ENCODE peak calls at places on chromosomes 5 and 9, in nine cellular contexts. One of them, this sample, is unnamed.

GRCh38 chr9:105290401-105290800 is 46.0 kb downstream of the SLC44A1 start:
- DNase-seq in astrocyte: peak; percentile 33
- DNase-seq in IMR-90: peak; percentile 55
- DNase-seq in GM12878: no peak
- DNase-seq in MM.1S: no peak
- DNase-seq in GM23248: peak; percentile 66
- DNase-seq in SK-N-SH: no peak
- DNase-seq in DND-41: no peak
- DNase-seq in fibroblast of lung: peak; percentile 75
- DNase-seq in this sample: no peak

GRCh38 chr5:54902817-54903473 is 82.4 kb downstream of the ESM1 start:
- DNase-seq in astrocyte: peak; percentile 69
- DNase-seq in GM12878: peak; percentile 78
- DNase-seq in MM.1S: peak; percentile 97
- DNase-seq in DND-41: peak; percentile 81
- DNase-seq in IMR-90: peak; percentile 41
- DNase-seq in SK-N-SH: no peak
- DNase-seq in GM23248: peak; percentile 60
- DNase-seq in fibroblast of lung: peak; percentile 78
- DNase-seq in this sample: no peak

GRCh38 chr5:168295574-168296201 is 4.2 kb downstream of the WWC1 start:
- DNase-seq in MM.1S: no peak
- DNase-seq in DND-41: no peak
- DNase-seq in astrocyte: peak; percentile 68
- DNase-seq in fibroblast of lung: peak; percentile 66
- DNase-seq in GM23248: peak; percentile 70
- DNase-seq in GM12878: no peak
- DNase-seq in SK-N-SH: peak; percentile 41
- DNase-seq in IMR-90: peak; percentile 82
- DNase-seq in this sample: peak; percentile 70

GRCh38 chr9:3740690-3741419 is 215.1 kb upstream of the RFX3 start:
- DNase-seq in MM.1S: no peak
- DNase-seq in GM23248: peak; percentile 66
- DNase-seq in GM12878: no peak
- DNase-seq in DND-41: no peak
- DNase-seq in fibroblast of lung: no peak
- DNase-seq in IMR-90: peak; percentile 10
- DNase-seq in SK-N-SH: no peak
- DNase-seq in astrocyte: peak; percentile 61
- DNase-seq in this sample: no peak

GRCh38 chr5:71954329-71954728 is 152.9 kb upstream of the MAP1B start:
- DNase-seq in fibroblast of lung: no peak
- DNase-seq in GM12878: no peak
- DNase-seq in GM23248: no peak
- DNase-seq in MM.1S: peak; percentile 11
- DNase-seq in astrocyte: no peak
- DNase-seq in DND-41: no peak
- DNase-seq in SK-N-SH: no peak
- DNase-seq in IMR-90: no peak
- DNase-seq in this sample: no peak

GRCh38 chr5:170151105-170151831 is 45.6 kb downstream of the FOXI1 start:
- DNase-seq in IMR-90: peak; percentile 44
- DNase-seq in MM.1S: no peak
- DNase-seq in GM23248: peak; percentile 84
- DNase-seq in astrocyte: peak; percentile 85
- DNase-seq in fibroblast of lung: peak; percentile 21
- DNase-seq in DND-41: no peak
- DNase-seq in SK-N-SH: no peak
- DNase-seq in GM12878: no peak
- DNase-seq in this sample: no peak

GRCh38 chr5:139394654-139395566 is at the start of gene PROB1:
- DNase-seq in astrocyte: no peak
- DNase-seq in IMR-90: no peak
- DNase-seq in DND-41: no peak
- DNase-seq in SK-N-SH: no peak
- DNase-seq in fibroblast of lung: no peak
- DNase-seq in MM.1S: no peak
- DNase-seq in GM23248: peak; percentile 47
- DNase-seq in GM12878: no peak
- DNase-seq in this sample: no peak

GRCh38 chr9:131578778-131579504 is 33.6 kb downstream of the PRRT1B start:
- DNase-seq in SK-N-SH: peak; percentile 56
- DNase-seq in DND-41: no peak
- DNase-seq in GM12878: peak; percentile 16
- DNase-seq in GM23248: no peak
- DNase-seq in MM.1S: no peak
- DNase-seq in astrocyte: no peak
- DNase-seq in fibroblast of lung: no peak
- DNase-seq in IMR-90: no peak
- DNase-seq in this sample: no peak

DNA sequence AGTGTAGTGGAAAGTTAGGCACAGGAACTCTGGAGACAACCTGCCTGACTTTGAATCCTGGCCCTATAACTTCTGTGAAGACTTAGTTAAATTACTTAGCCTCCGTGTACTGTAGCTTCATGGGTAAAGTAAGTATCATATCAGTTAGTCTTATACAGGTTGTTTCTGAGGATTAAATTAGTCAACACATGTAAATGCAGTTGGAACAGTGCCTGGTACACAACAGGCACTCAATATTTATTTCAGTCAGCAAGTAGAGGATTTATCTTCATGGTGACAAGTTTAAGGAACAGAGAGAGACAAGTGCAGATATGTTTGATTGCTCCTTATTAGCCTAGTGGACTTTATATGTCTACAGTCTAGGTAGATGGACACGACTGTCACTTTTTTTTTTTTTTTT is 2.7 kb downstream of the TSLP start:
- DNase-seq in SK-N-SH: no peak
- DNase-seq in IMR-90: no peak
- DNase-seq in DND-41: no peak
- DNase-seq in fibroblast of lung: no peak
- DNase-seq in GM12878: no peak
- DNase-seq in GM23248: no peak
- DNase-seq in astrocyte: no peak
- DNase-seq in MM.1S: no peak
- DNase-seq in this sample: no peak
- H3K4me2 ChIP-seq in SK-N-SH: peak overlapping the region; percentile 76
- H3K4me2 ChIP-seq in IMR-90: peak overlapping the region; percentile 89
- H3K4me2 ChIP-seq in DND-41: no peak overlapping the region
- H3K4me2 ChIP-seq in fibroblast of lung: peak overlapping the region; percentile 74
- H3K4me2 ChIP-seq in GM12878: no peak overlapping the region
- H3K4me2 ChIP-seq in GM23248: no peak overlapping the region
- H3K4me2 ChIP-seq in astrocyte: peak overlapping the region; percentile 99
- H3K4me2 ChIP-seq in MM.1S: peak overlapping the region; percentile 89
- H3K4me2 ChIP-seq in this sample: no peak overlapping the region

GRCh38 chr5:1758574-1758973 is 41.1 kb downstream of the MRPL36 start:
- DNase-seq in GM23248: no peak
- DNase-seq in MM.1S: no peak
- DNase-seq in astrocyte: no peak
- DNase-seq in DND-41: no peak
- DNase-seq in GM12878: no peak
- DNase-seq in fibroblast of lung: no peak
- DNase-seq in IMR-90: no peak
- DNase-seq in SK-N-SH: no peak
- DNase-seq in this sample: no peak

GRCh38 chr5:1755321-1755949 is 44.2 kb downstream of the MRPL36 start:
- DNase-seq in SK-N-SH: no peak
- DNase-seq in IMR-90: no peak
- DNase-seq in astrocyte: no peak
- DNase-seq in DND-41: no peak
- DNase-seq in GM12878: no peak
- DNase-seq in MM.1S: no peak
- DNase-seq in fibroblast of lung: no peak
- DNase-seq in GM23248: no peak
- DNase-seq in this sample: no peak

GRCh38 chr5:1754531-1755220 is 45.0 kb downstream of the MRPL36 start:
- DNase-seq in IMR-90: no peak
- DNase-seq in SK-N-SH: no peak
- DNase-seq in GM23248: no peak
- DNase-seq in GM12878: no peak
- DNase-seq in astrocyte: no peak
- DNase-seq in fibroblast of lung: no peak
- DNase-seq in MM.1S: no peak
- DNase-seq in DND-41: no peak
- DNase-seq in this sample: no peak

GRCh38 chr5:1759378-1759970 is 40.2 kb downstream of the MRPL36 start:
- DNase-seq in IMR-90: no peak
- DNase-seq in SK-N-SH: no peak
- DNase-seq in MM.1S: no peak
- DNase-seq in GM23248: no peak
- DNase-seq in DND-41: no peak
- DNase-seq in GM12878: no peak
- DNase-seq in astrocyte: no peak
- DNase-seq in fibroblast of lung: no peak
- DNase-seq in this sample: no peak

DNA sequence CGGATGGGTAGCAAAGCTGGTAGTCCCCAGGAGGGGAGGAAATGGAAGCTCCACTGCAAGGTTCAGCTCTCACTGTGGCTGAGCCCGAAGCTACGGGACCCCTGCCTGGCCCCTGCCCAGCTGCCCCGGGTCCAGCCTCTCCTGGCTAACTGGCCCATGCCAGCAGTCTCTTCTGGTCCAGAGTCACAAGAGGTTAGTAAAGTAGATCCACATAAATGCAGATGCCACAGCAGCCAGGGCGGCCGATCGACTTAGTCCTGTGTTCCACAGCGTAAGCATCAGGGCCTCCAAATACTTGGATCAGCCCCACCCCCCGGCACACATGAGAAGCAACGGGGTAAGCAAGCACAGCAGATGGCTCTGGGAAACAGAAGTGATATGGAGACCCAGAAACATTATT is 42.1 kb downstream of the MRPL36 start:
- DNase-seq in MM.1S: no peak
- DNase-seq in IMR-90: no peak
- DNase-seq in astrocyte: no peak
- DNase-seq in DND-41: no peak
- DNase-seq in fibroblast of lung: no peak
- DNase-seq in SK-N-SH: no peak
- DNase-seq in GM12878: no peak
- DNase-seq in GM23248: no peak
- DNase-seq in this sample: no peak
- H3K9ac ChIP-seq in MM.1S: no peak overlapping the region
- H3K9ac ChIP-seq in IMR-90: no peak overlapping the region
- H3K9ac ChIP-seq in astrocyte: no peak overlapping the region
- H3K9ac ChIP-seq in DND-41: no peak overlapping the region
- H3K9ac ChIP-seq in fibroblast of lung: no peak overlapping the region
- H3K9ac ChIP-seq in SK-N-SH: no peak overlapping the region
- H3K9ac ChIP-seq in GM12878: no peak overlapping the region
- H3K9ac ChIP-seq in GM23248: no peak overlapping the region
- H3K9ac ChIP-seq in this sample: no peak overlapping the region

DNA sequence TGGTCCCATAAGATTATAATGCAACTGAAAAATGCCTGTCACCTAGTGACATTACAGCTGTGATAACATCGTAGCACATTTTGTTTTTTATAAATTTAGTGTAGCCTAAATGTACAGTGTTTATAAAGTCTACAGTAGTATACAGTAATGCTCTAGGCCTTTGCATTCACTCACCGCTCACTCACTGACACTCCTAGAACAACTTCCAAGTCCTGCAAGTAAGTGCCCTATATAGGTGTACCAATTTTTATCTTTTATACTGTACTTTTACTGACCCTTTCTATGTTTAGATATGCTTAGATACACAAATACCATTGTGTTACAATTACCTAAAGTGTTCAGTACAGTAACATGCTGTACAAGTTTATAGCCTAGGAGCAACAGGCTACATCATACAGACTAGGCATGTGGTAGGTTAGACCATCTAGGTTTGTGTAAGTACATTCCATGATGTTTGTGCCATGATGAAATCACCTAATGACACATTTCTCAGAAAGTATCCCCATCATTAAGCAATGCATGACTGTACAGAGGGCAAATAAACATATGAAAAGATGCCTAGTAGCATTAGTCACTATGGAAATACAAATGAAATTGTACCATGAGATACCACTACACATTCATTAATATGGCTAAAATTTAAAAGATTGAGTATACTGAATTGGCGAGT is 127.6 kb downstream of the TRPM6 start:
- DNase-seq in IMR-90: peak; percentile 97
- DNase-seq in astrocyte: peak; percentile 89
- DNase-seq in SK-N-SH: no peak
- DNase-seq in DND-41: no peak
- DNase-seq in GM23248: peak; percentile 90
- DNase-seq in MM.1S: no peak
- DNase-seq in GM12878: no peak
- DNase-seq in fibroblast of lung: peak; percentile 96
- DNase-seq in this sample: no peak
- H3K4me2 ChIP-seq in IMR-90: peak overlapping the region; percentile 34
- H3K4me2 ChIP-seq in astrocyte: peak overlapping the region; percentile 53
- H3K4me2 ChIP-seq in SK-N-SH: no peak overlapping the region
- H3K4me2 ChIP-seq in DND-41: no peak overlapping the region
- H3K4me2 ChIP-seq in GM23248: no peak overlapping the region
- H3K4me2 ChIP-seq in MM.1S: no peak overlapping the region
- H3K4me2 ChIP-seq in GM12878: no peak overlapping the region
- H3K4me2 ChIP-seq in fibroblast of lung: no peak overlapping the region
- H3K4me2 ChIP-seq in this sample: no peak overlapping the region

GRCh38 chr5:150265984-150266383 is 23.6 kb downstream of the CAMK2A start:
- DNase-seq in GM23248: no peak
- DNase-seq in MM.1S: no peak
- DNase-seq in IMR-90: no peak
- DNase-seq in astrocyte: no peak
- DNase-seq in DND-41: no peak
- DNase-seq in fibroblast of lung: no peak
- DNase-seq in GM12878: no peak
- DNase-seq in SK-N-SH: no peak
- DNase-seq in this sample: no peak

GRCh38 chr5:150263339-150263738 is 26.2 kb downstream of the CAMK2A start:
- DNase-seq in IMR-90: no peak
- DNase-seq in GM12878: no peak
- DNase-seq in fibroblast of lung: peak; percentile 33
- DNase-seq in DND-41: no peak
- DNase-seq in SK-N-SH: no peak
- DNase-seq in astrocyte: no peak
- DNase-seq in MM.1S: no peak
- DNase-seq in GM23248: no peak
- DNase-seq in this sample: no peak

GRCh38 chr5:150264667-150265603 is 24.6 kb downstream of the CAMK2A start:
- DNase-seq in GM12878: no peak
- DNase-seq in GM23248: no peak
- DNase-seq in IMR-90: no peak
- DNase-seq in DND-41: no peak
- DNase-seq in MM.1S: no peak
- DNase-seq in SK-N-SH: no peak
- DNase-seq in fibroblast of lung: no peak
- DNase-seq in astrocyte: no peak
- DNase-seq in this sample: no peak

GRCh38 chr5:150262502-150262901 is 27.1 kb downstream of the CAMK2A start:
- DNase-seq in DND-41: no peak
- DNase-seq in SK-N-SH: no peak
- DNase-seq in IMR-90: no peak
- DNase-seq in astrocyte: no peak
- DNase-seq in fibroblast of lung: no peak
- DNase-seq in GM23248: no peak
- DNase-seq in MM.1S: no peak
- DNase-seq in GM12878: no peak
- DNase-seq in this sample: no peak

DNA sequence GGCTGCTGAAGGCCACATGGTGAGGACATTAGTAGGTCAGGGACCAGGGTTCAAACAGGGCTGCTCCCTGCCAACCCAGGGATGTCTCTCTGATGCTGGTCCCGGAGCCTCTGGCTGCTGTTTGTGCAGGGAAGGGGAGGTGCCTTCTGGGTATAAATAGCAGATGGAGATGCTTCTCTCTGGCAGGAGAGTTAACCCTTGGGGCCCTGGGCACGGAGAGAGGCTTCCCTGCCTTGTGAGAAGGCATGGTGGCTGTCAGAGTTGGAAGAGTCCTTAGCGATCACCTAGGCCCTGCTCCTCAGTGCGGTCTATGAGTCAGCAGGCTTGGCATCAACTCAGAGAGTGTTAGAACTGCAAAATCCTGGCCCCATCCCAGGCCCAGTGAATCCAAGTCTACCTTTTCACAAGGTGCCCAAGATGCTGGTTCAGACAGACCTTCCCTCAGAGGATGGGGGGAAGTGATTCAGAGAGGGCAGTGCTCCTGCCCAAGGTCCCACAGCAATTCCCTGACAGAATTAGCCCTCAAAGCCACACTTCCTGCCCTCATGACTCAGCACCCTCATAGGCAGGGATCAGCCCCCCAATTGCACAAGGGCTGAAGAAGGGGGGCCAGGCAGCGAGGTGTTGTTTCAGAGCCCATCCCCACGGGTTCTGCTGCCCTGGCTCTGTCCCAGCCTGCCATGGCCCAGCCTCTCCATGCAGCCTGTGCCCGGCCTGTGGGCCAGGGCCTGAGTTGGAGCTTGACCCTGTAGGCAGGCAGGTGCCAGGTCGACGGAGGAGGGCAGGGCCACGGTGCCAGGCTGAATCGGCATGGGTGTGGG is 25.6 kb downstream of the CAMK2A start:
- DNase-seq in fibroblast of lung: peak; percentile 87
- DNase-seq in DND-41: no peak
- DNase-seq in IMR-90: peak; percentile 90
- DNase-seq in SK-N-SH: peak; percentile 82
- DNase-seq in MM.1S: no peak
- DNase-seq in GM23248: peak; percentile 92
- DNase-seq in GM12878: no peak
- DNase-seq in astrocyte: peak; percentile 89
- DNase-seq in this sample: no peak
- H3K9ac ChIP-seq in fibroblast of lung: no peak overlapping the region
- H3K9ac ChIP-seq in DND-41: no peak overlapping the region
- H3K9ac ChIP-seq in IMR-90: peak overlapping the region; percentile 16
- H3K9ac ChIP-seq in SK-N-SH: peak overlapping the region; percentile 41
- H3K9ac ChIP-seq in MM.1S: no peak overlapping the region
- H3K9ac ChIP-seq in GM23248: peak overlapping the region; percentile 31
- H3K9ac ChIP-seq in GM12878: no peak overlapping the region
- H3K9ac ChIP-seq in astrocyte: peak overlapping the region; percentile 17
- H3K9ac ChIP-seq in this sample: no peak overlapping the region

This sample was measured in neuronal stem cell.